ENCODE peak calls at places on chromosome 15, in four cellular contexts. One of them, this sample, is unnamed.
A peak's percentile ranks its signal among the peaks of the same experiment; 100 is the strongest.

GRCh38 chr15:96334017-96334704 is 3.7 kb downstream of the NR2F2 start:
- DNase-seq in AG08396: peak; percentile 20
- DNase-seq in NCI-H1694 treated with DMSO at 0.1 percent for 48 hours: no peak
- DNase-seq in stimulated activated CD4-positive, alpha-beta T cell treated with anti-CD3 and anti-CD28 coated beads, Interleukin-2, amount 100 ng/mL, for 48 hours: no peak
- DNase-seq in this sample: no peak

GRCh38 chr15:22253676-22254408 is 173.5 kb downstream of the OR4M2 start:
- DNase-seq in AG08396: no peak
- DNase-seq in NCI-H1694 treated with DMSO at 0.1 percent for 48 hours: no peak
- DNase-seq in stimulated activated CD4-positive, alpha-beta T cell treated with anti-CD3 and anti-CD28 coated beads, Interleukin-2, amount 100 ng/mL, for 48 hours: no peak
- DNase-seq in this sample: no peak

GRCh38 chr15:31387483-31388118 is 61.0 kb downstream of the KLF13 start:
- DNase-seq in AG08396: no peak
- DNase-seq in stimulated activated CD4-positive, alpha-beta T cell treated with anti-CD3 and anti-CD28 coated beads, Interleukin-2, amount 100 ng/mL, for 48 hours: no peak
- DNase-seq in NCI-H1694 treated with DMSO at 0.1 percent for 48 hours: peak; percentile 12
- DNase-seq in this sample: no peak

GRCh38 chr15:66228807-66229557 is 24.6 kb downstream of the MEGF11 start:
- DNase-seq in stimulated activated CD4-positive, alpha-beta T cell treated with anti-CD3 and anti-CD28 coated beads, Interleukin-2, amount 100 ng/mL, for 48 hours: no peak
- DNase-seq in AG08396: no peak
- DNase-seq in NCI-H1694 treated with DMSO at 0.1 percent for 48 hours: no peak
- DNase-seq in this sample: no peak

GRCh38 chr15:51267714-51268105 is 70.7 kb downstream of the CYP19A1 start:
- DNase-seq in AG08396: peak; percentile 42
- DNase-seq in stimulated activated CD4-positive, alpha-beta T cell treated with anti-CD3 and anti-CD28 coated beads, Interleukin-2, amount 100 ng/mL, for 48 hours: no peak
- DNase-seq in NCI-H1694 treated with DMSO at 0.1 percent for 48 hours: no peak
- DNase-seq in this sample: no peak

GRCh38 chr15:42494998-42495360 is 455 bp upstream of the SNAP23 start:
- DNase-seq in stimulated activated CD4-positive, alpha-beta T cell treated with anti-CD3 and anti-CD28 coated beads, Interleukin-2, amount 100 ng/mL, for 48 hours: no peak
- DNase-seq in NCI-H1694 treated with DMSO at 0.1 percent for 48 hours: no peak
- DNase-seq in AG08396: peak; percentile 54
- DNase-seq in this sample: no peak

GRCh38 chr15:72339777-72340177 is 19.8 kb upstream of the CELF6 start:
- DNase-seq in NCI-H1694 treated with DMSO at 0.1 percent for 48 hours: peak; percentile 87
- DNase-seq in AG08396: peak; percentile 60
- DNase-seq in stimulated activated CD4-positive, alpha-beta T cell treated with anti-CD3 and anti-CD28 coated beads, Interleukin-2, amount 100 ng/mL, for 48 hours: no peak
- DNase-seq in this sample: no peak

GRCh38 chr15:88794001-88794400 is 9.2 kb upstream of the ACAN start:
- DNase-seq in NCI-H1694 treated with DMSO at 0.1 percent for 48 hours: no peak
- DNase-seq in AG08396: peak; percentile 60
- DNase-seq in stimulated activated CD4-positive, alpha-beta T cell treated with anti-CD3 and anti-CD28 coated beads, Interleukin-2, amount 100 ng/mL, for 48 hours: no peak
- DNase-seq in this sample: no peak

GRCh38 chr15:59917504-59918157 is 86.5 kb upstream of the FOXB1 start:
- DNase-seq in stimulated activated CD4-positive, alpha-beta T cell treated with anti-CD3 and anti-CD28 coated beads, Interleukin-2, amount 100 ng/mL, for 48 hours: peak; percentile 72
- DNase-seq in NCI-H1694 treated with DMSO at 0.1 percent for 48 hours: peak; percentile 26
- DNase-seq in AG08396: peak; percentile 41
- DNase-seq in this sample: peak; percentile 73

GRCh38 chr15:31238906-31239305 is 87.7 kb upstream of the KLF13 start:
- DNase-seq in AG08396: no peak
- DNase-seq in stimulated activated CD4-positive, alpha-beta T cell treated with anti-CD3 and anti-CD28 coated beads, Interleukin-2, amount 100 ng/mL, for 48 hours: no peak
- DNase-seq in NCI-H1694 treated with DMSO at 0.1 percent for 48 hours: no peak
- DNase-seq in this sample: no peak

GRCh38 chr15:77312523-77312922 is 107.4 kb downstream of the PEAK1 start:
- DNase-seq in AG08396: no peak
- DNase-seq in stimulated activated CD4-positive, alpha-beta T cell treated with anti-CD3 and anti-CD28 coated beads, Interleukin-2, amount 100 ng/mL, for 48 hours: no peak
- DNase-seq in NCI-H1694 treated with DMSO at 0.1 percent for 48 hours: no peak
- DNase-seq in this sample: no peak

GRCh38 chr15:51801391-51801835 is 28.0 kb upstream of the TMOD3 start:
- DNase-seq in AG08396: no peak
- DNase-seq in stimulated activated CD4-positive, alpha-beta T cell treated with anti-CD3 and anti-CD28 coated beads, Interleukin-2, amount 100 ng/mL, for 48 hours: no peak
- DNase-seq in NCI-H1694 treated with DMSO at 0.1 percent for 48 hours: peak; percentile 46
- DNase-seq in this sample: peak; percentile 16

GRCh38 chr15:98649621-98649995 is 1.3 kb downstream of the IGF1R start:
- DNase-seq in AG08396: peak; percentile 72
- DNase-seq in NCI-H1694 treated with DMSO at 0.1 percent for 48 hours: no peak
- DNase-seq in stimulated activated CD4-positive, alpha-beta T cell treated with anti-CD3 and anti-CD28 coated beads, Interleukin-2, amount 100 ng/mL, for 48 hours: peak; percentile 36
- DNase-seq in this sample: no peak

GRCh38 chr15:63181658-63182057 is 7.7 kb upstream of the RAB8B start:
- DNase-seq in stimulated activated CD4-positive, alpha-beta T cell treated with anti-CD3 and anti-CD28 coated beads, Interleukin-2, amount 100 ng/mL, for 48 hours: no peak
- DNase-seq in AG08396: no peak
- DNase-seq in NCI-H1694 treated with DMSO at 0.1 percent for 48 hours: no peak
- DNase-seq in this sample: no peak

GRCh38 chr15:61680260-61681037 is 379.8 kb downstream of the VPS13C start:
- DNase-seq in stimulated activated CD4-positive, alpha-beta T cell treated with anti-CD3 and anti-CD28 coated beads, Interleukin-2, amount 100 ng/mL, for 48 hours: no peak
- DNase-seq in AG08396: no peak
- DNase-seq in NCI-H1694 treated with DMSO at 0.1 percent for 48 hours: no peak
- DNase-seq in this sample: no peak

GRCh38 chr15:41620536-41621199 is 39.5 kb upstream of the MGA start:
- DNase-seq in AG08396: no peak
- DNase-seq in NCI-H1694 treated with DMSO at 0.1 percent for 48 hours: no peak
- DNase-seq in stimulated activated CD4-positive, alpha-beta T cell treated with anti-CD3 and anti-CD28 coated beads, Interleukin-2, amount 100 ng/mL, for 48 hours: no peak
- DNase-seq in this sample: no peak

GRCh38 chr15:72344602-72345001 is 24.6 kb upstream of the CELF6 start:
- DNase-seq in stimulated activated CD4-positive, alpha-beta T cell treated with anti-CD3 and anti-CD28 coated beads, Interleukin-2, amount 100 ng/mL, for 48 hours: no peak
- DNase-seq in NCI-H1694 treated with DMSO at 0.1 percent for 48 hours: no peak
- DNase-seq in AG08396: no peak
- DNase-seq in this sample: no peak

GRCh38 chr15:99430881-99431401 is 134.8 kb upstream of the MEF2A start:
- DNase-seq in NCI-H1694 treated with DMSO at 0.1 percent for 48 hours: no peak
- DNase-seq in stimulated activated CD4-positive, alpha-beta T cell treated with anti-CD3 and anti-CD28 coated beads, Interleukin-2, amount 100 ng/mL, for 48 hours: no peak
- DNase-seq in AG08396: no peak
- DNase-seq in this sample: no peak

GRCh38 chr15:92076536-92076935 is 223.0 kb downstream of the SLCO3A1 start:
- DNase-seq in NCI-H1694 treated with DMSO at 0.1 percent for 48 hours: peak; percentile 67
- DNase-seq in stimulated activated CD4-positive, alpha-beta T cell treated with anti-CD3 and anti-CD28 coated beads, Interleukin-2, amount 100 ng/mL, for 48 hours: no peak
- DNase-seq in AG08396: no peak
- DNase-seq in this sample: no peak

GRCh38 chr15:62958528-62958927 is 84.0 kb upstream of the TPM1 start:
- DNase-seq in NCI-H1694 treated with DMSO at 0.1 percent for 48 hours: peak; percentile 11
- DNase-seq in AG08396: no peak
- DNase-seq in stimulated activated CD4-positive, alpha-beta T cell treated with anti-CD3 and anti-CD28 coated beads, Interleukin-2, amount 100 ng/mL, for 48 hours: no peak
- DNase-seq in this sample: no peak

GRCh38 chr15:35548435-35548834 is 2.5 kb upstream of the DPH6 start:
- DNase-seq in NCI-H1694 treated with DMSO at 0.1 percent for 48 hours: no peak
- DNase-seq in stimulated activated CD4-positive, alpha-beta T cell treated with anti-CD3 and anti-CD28 coated beads, Interleukin-2, amount 100 ng/mL, for 48 hours: no peak
- DNase-seq in AG08396: no peak
- DNase-seq in this sample: peak; percentile 50

GRCh38 chr15:65525622-65526021 is 4.6 kb upstream of the HACD3 start:
- DNase-seq in NCI-H1694 treated with DMSO at 0.1 percent for 48 hours: no peak
- DNase-seq in stimulated activated CD4-positive, alpha-beta T cell treated with anti-CD3 and anti-CD28 coated beads, Interleukin-2, amount 100 ng/mL, for 48 hours: no peak
- DNase-seq in AG08396: no peak
- DNase-seq in this sample: no peak

GRCh38 chr15:101011582-101011981 is 92.4 kb downstream of the LRRK1 start:
- DNase-seq in NCI-H1694 treated with DMSO at 0.1 percent for 48 hours: no peak
- DNase-seq in stimulated activated CD4-positive, alpha-beta T cell treated with anti-CD3 and anti-CD28 coated beads, Interleukin-2, amount 100 ng/mL, for 48 hours: no peak
- DNase-seq in AG08396: no peak
- DNase-seq in this sample: no peak

GRCh38 chr15:49984436-49984835 is 134.6 kb downstream of the ATP8B4 start:
- DNase-seq in NCI-H1694 treated with DMSO at 0.1 percent for 48 hours: no peak
- DNase-seq in AG08396: no peak
- DNase-seq in stimulated activated CD4-positive, alpha-beta T cell treated with anti-CD3 and anti-CD28 coated beads, Interleukin-2, amount 100 ng/mL, for 48 hours: no peak
- DNase-seq in this sample: no peak

This sample was measured in iPS DF 6.9.